ENCODE peak calls at places on chromosome 19, in ten cellular contexts. M is AG09309; Q is retina; K is activated T-cell treated with anti-CD3 and anti-CD28 coated beads for 4 hours; X is GM13977; S is foreskin fibroblast; C is WTC11; R is Panc1; T is CD8-positive, alpha-beta memory T cell; F is endothelial cell. Z is an unnamed sample.
A peak's percentile ranks its signal among the peaks of the same experiment; 100 is the strongest.

GRCh38 chr19:55119053-55119452 is 1.6 kb upstream of the PPP1R12C start:
- DNase-seq in K (no peak), C (no peak), R (no peak), S (no peak), X (no peak), T (no peak), F (no peak), Q (no peak), M (no peak), Z (no peak)

GRCh38 chr19:5341448-5341820 is 822 bp upstream of the PTPRS start:
- DNase-seq in C (no peak), S (no peak), Q (no peak), K (no peak), R (no peak), T (no peak), X (no peak), M (no peak), F (no peak), Z (no peak)

GRCh38 chr19:38120471-38121030 is 103.5 kb downstream of the DPF1 start:
- DNase-seq in M (no peak), R (no peak), X (no peak), K (no peak), T (no peak), C (no peak), Q (no peak), S (no peak), F (no peak), Z (no peak)

GRCh38 chr19:38564981-38565685 is 52.6 kb downstream of the MAP4K1 start:
- DNase-seq in T (no peak), M (no peak), F (no peak), R (no peak), Q (peak; percentile 51), X (no peak), S (no peak), K (no peak), C (no peak), Z (no peak)

GRCh38 chr19:39845621-39846175 is 481 bp downstream of the FBL start:
- DNase-seq in C (no peak), X (no peak), Q (no peak), M (no peak), F (no peak), K (no peak), S (no peak), R (peak; percentile 84), T (no peak), Z (no peak)

GRCh38 chr19:5457709-5458108 is 2.5 kb downstream of the ZNRF4 start:
- DNase-seq in K (no peak), M (no peak), T (no peak), Q (no peak), X (no peak), S (no peak), R (no peak), C (no peak), F (no peak), Z (no peak)

GRCh38 chr19:15456871-15457700 is 7.3 kb downstream of the RASAL3 start:
- DNase-seq in Q (no peak), R (no peak), X (no peak), S (no peak), T (no peak), F (no peak), K (no peak), C (peak; percentile 97), M (no peak), Z (no peak)

GRCh38 chr19:8261881-8262280 is 46.3 kb downstream of the CD320 start:
- DNase-seq in T (no peak), K (no peak), S (no peak), R (no peak), F (no peak), X (no peak), C (no peak), Q (no peak), M (no peak), Z (no peak)

GRCh38 chr19:5572556-5573286 is 5.0 kb upstream of the TINCR start:
- DNase-seq in K (no peak), S (no peak), X (no peak), R (no peak), F (no peak), Q (peak; percentile 79), C (no peak), M (no peak), T (no peak), Z (no peak)

GRCh38 chr19:3459322-3459881 is 20.9 kb downstream of the SMIM24 start:
- DNase-seq in K (no peak), Q (peak; percentile 70), R (no peak), F (no peak), T (no peak), M (peak; percentile 60), X (no peak), S (peak; percentile 63), C (no peak), Z (no peak)

GRCh38 chr19:4208385-4209094 is 20.8 kb upstream of the EBI3 start:
- DNase-seq in Q (no peak), T (no peak), F (no peak), S (no peak), X (peak; percentile 56), R (no peak), C (no peak), M (no peak), K (no peak), Z (no peak)

GRCh38 chr19:55652311-55653078 is 2.3 kb upstream of the U2AF2 start:
- DNase-seq in T (no peak), Q (no peak), K (no peak), C (peak; percentile 47), R (no peak), S (no peak), F (peak; percentile 36), M (no peak), X (no peak), Z (no peak)

GRCh38 chr19:44345969-44346368 is 10.5 kb downstream of the ZNF112 start:
- DNase-seq in S (no peak), F (no peak), M (no peak), K (no peak), R (no peak), T (no peak), C (no peak), X (no peak), Q (no peak), Z (no peak)

GRCh38 chr19:41746593-41747227 is 8.6 kb upstream of the CEACAM6 start:
- DNase-seq in F (peak; percentile 57), K (peak; percentile 34), M (peak; percentile 10), T (peak; percentile 5), Q (peak; percentile 24), X (peak; percentile 48), R (no peak), S (peak; percentile 23), C (peak; percentile 67), Z (no peak)

GRCh38 chr19:4911314-4911713 is 2.0 kb downstream of the UHRF1 start:
- DNase-seq in C (no peak), X (no peak), Q (peak; percentile 56), K (no peak), S (no peak), T (no peak), F (no peak), R (no peak), M (no peak), Z (no peak)

GRCh38 chr19:12833747-12834417 is 497 bp downstream of the RTBDN start:
- DNase-seq in Q (peak; percentile 54), X (peak; percentile 82), T (peak; percentile 44), S (no peak), C (peak; percentile 71), K (no peak), R (no peak), M (no peak), F (no peak), Z (no peak)

GRCh38 chr19:10332158-10332964 is 968 bp downstream of the RAVER1 start:
- DNase-seq in C (no peak), R (no peak), Q (no peak), X (no peak), M (no peak), K (no peak), F (peak; percentile 18), S (no peak), T (no peak), Z (no peak)

GRCh38 chr19:41156207-41156606 is 36.8 kb upstream of the CYP2S1 start:
- DNase-seq in C (no peak), S (peak; percentile 4), X (no peak), K (no peak), T (no peak), M (no peak), R (no peak), Q (no peak), F (no peak), Z (no peak)

GRCh38 chr19:48258350-48258749 is 2.6 kb upstream of the CARD8 start:
- DNase-seq in X (no peak), F (no peak), R (no peak), M (no peak), Q (no peak), C (no peak), K (no peak), S (peak; percentile 11), T (peak; percentile 18), Z (no peak)

GRCh38 chr19:49676136-49676689 is 858 bp upstream of the PRMT1 start:
- DNase-seq in T (no peak), C (peak; percentile 73), R (peak; percentile 84), K (no peak), Q (peak; percentile 98), S (peak; percentile 88), F (peak; percentile 68), M (peak; percentile 81), X (peak; percentile 84), Z (no peak)

GRCh38 chr19:30085394-30085793 is 143.4 kb downstream of the URI1 start:
- DNase-seq in S (no peak), T (no peak), R (no peak), Q (no peak), K (no peak), F (peak; percentile 15), M (no peak), X (no peak), C (peak; percentile 62), Z (no peak)

GRCh38 chr19:44551850-44552249 is 22.4 kb upstream of the CEACAM20 start:
- DNase-seq in X (no peak), M (no peak), Q (no peak), T (no peak), R (no peak), K (no peak), C (no peak), S (no peak), F (no peak), Z (no peak)

GRCh38 chr19:45681391-45682015 is 10.2 kb downstream of the SNRPD2 start:
- DNase-seq in K (peak; percentile 75), X (peak; percentile 90), T (peak; percentile 83), Q (peak; percentile 94), R (no peak), C (peak; percentile 93), M (no peak), F (peak; percentile 88), S (peak; percentile 72), Z (peak; percentile 76)

GRCh38 chr19:7953576-7953975 is 10.1 kb upstream of the TIMM44 start:
- DNase-seq in F (no peak), K (no peak), M (no peak), R (no peak), C (no peak), S (no peak), Q (no peak), X (no peak), T (no peak), Z (no peak)

GRCh38 chr19:49613374-49613773 is 22.4 kb downstream of the PRR12 start:
- DNase-seq in F (no peak), Q (no peak), M (no peak), T (no peak), C (no peak), K (no peak), S (peak; percentile 51), X (no peak), R (no peak), Z (no peak)

GRCh38 chr19:37470216-37470615 is 1.1 kb downstream of the ZNF570 start:
- DNase-seq in X (no peak), T (no peak), F (no peak), K (no peak), R (no peak), Q (peak; percentile 4), C (no peak), S (no peak), M (no peak), Z (no peak)

GRCh38 chr19:3500429-3501101 is at the start of gene DOHH:
- DNase-seq in C (peak; percentile 96), S (peak; percentile 92), T (peak; percentile 90), Q (peak; percentile 98), K (peak; percentile 92), M (peak; percentile 84), R (peak; percentile 95), F (peak; percentile 87), X (peak; percentile 97), Z (peak; percentile 95)

GRCh38 chr19:8161135-8161646 is 11.8 kb upstream of the FBN3 start:
- DNase-seq in C (peak; percentile 56), F (no peak), M (no peak), T (no peak), Q (no peak), R (no peak), X (peak; percentile 31), S (no peak), K (no peak), Z (peak; percentile 9)

Z was measured in GM19239.